ENCODE peak calls at places on chromosomes 2 and 18, in nine cellular contexts. S is left lung; J is PC-3; Y is right lobe of liver; O is fibroblast of villous mesenchyme; Z is neural crest cell; U is astrocyte; A is CD8-positive, alpha-beta T cell; P is osteocyte. F is an unnamed sample.

GRCh38 chr2:46814562-46814961 is 101.0 kb downstream of the MCFD2 start:
- DNase-seq in Z (no peak), Y (no peak), A (no peak), J (no peak), P (peak; percentile 27), S (no peak), U (no peak), O (no peak), F (no peak)

GRCh38 chr2:218285604-218286003 is 6.7 kb downstream of the TMBIM1 start:
- DNase-seq in A (peak; percentile 27), Z (no peak), Y (peak; percentile 79), J (peak; percentile 52), S (no peak), U (peak; percentile 53), P (no peak), O (peak; percentile 27), F (peak; percentile 14)

GRCh38 chr2:229601396-229601795 is 113.0 kb downstream of the DNER start:
- DNase-seq in A (no peak), U (peak; percentile 12), P (no peak), Y (no peak), J (peak; percentile 78), Z (no peak), S (no peak), O (no peak), F (no peak)

GRCh38 chr2:235026649-235027557 is 75.1 kb downstream of the SH3BP4 start:
- DNase-seq in Z (no peak), Y (peak; percentile 92), O (peak; percentile 27), S (peak; percentile 65), P (no peak), U (peak; percentile 59), J (peak; percentile 99), A (no peak), F (no peak)

GRCh38 chr2:36385603-36386002 is 30.0 kb downstream of the CRIM1 start:
- DNase-seq in A (no peak), Z (no peak), P (no peak), J (no peak), S (no peak), Y (no peak), O (no peak), U (no peak), F (no peak)

GRCh38 chr18:49161627-49162026 is 210.9 kb upstream of the SMAD7 start:
- DNase-seq in Y (no peak), P (no peak), U (peak; percentile 89), J (no peak), S (no peak), A (no peak), O (peak; percentile 95), Z (no peak), F (no peak)

GRCh38 chr2:68236876-68237275 is 15.5 kb downstream of the PPP3R1 start:
- DNase-seq in S (no peak), A (no peak), P (no peak), Y (no peak), O (no peak), U (peak; percentile 44), Z (no peak), J (no peak), F (no peak)

GRCh38 chr18:48543228-48543627 is 4.4 kb downstream of the CTIF start:
- DNase-seq in Y (no peak), O (no peak), P (no peak), A (peak; percentile 10), S (no peak), U (no peak), Z (no peak), J (peak; percentile 4), F (no peak)

GRCh38 chr18:80167331-80167730 is 58.3 kb downstream of the ADNP2 start:
- DNase-seq in P (no peak), U (no peak), J (no peak), O (no peak), A (no peak), Z (no peak), Y (no peak), S (no peak), F (no peak)

GRCh38 chr2:215363461-215364156 is 51.8 kb downstream of the ATIC start:
- DNase-seq in Y (no peak), U (no peak), A (no peak), J (no peak), S (no peak), Z (no peak), P (no peak), O (peak; percentile 6), F (no peak)

GRCh38 chr2:234802845-234803171 is 149.0 kb upstream of the SH3BP4 start:
- DNase-seq in Y (no peak), A (no peak), O (no peak), S (no peak), P (no peak), J (no peak), U (no peak), Z (no peak), F (no peak)

GRCh38 chr2:37648316-37649011 is 23.0 kb downstream of the CDC42EP3 start:
- DNase-seq in U (no peak), O (no peak), A (peak; percentile 53), J (no peak), P (no peak), S (peak; percentile 91), Z (no peak), Y (peak; percentile 45), F (no peak)

GRCh38 chr2:9417725-9418124 is 5.6 kb downstream of the ITGB1BP1 start:
- DNase-seq in P (no peak), U (no peak), Y (no peak), S (no peak), Z (no peak), J (no peak), O (no peak), A (no peak), F (no peak)
- TF ChIP-seq CTCF in P (no peak), U (no peak), Y (no peak), S (no peak), Z (no peak), J (no peak), O (no peak), A (no peak), F (no peak)

GRCh38 chr2:160141944-160142343 is 58.1 kb downstream of the ITGB6 start:
- DNase-seq in J (no peak), O (peak; percentile 33), A (no peak), P (no peak), Z (no peak), Y (no peak), U (no peak), S (no peak), F (no peak)

GRCh38 chr2:160140471-160140870 is 59.6 kb downstream of the ITGB6 start:
- DNase-seq in Z (no peak), S (no peak), J (no peak), Y (no peak), O (no peak), A (no peak), P (no peak), U (peak; percentile 12), F (no peak)

GRCh38 chr2:160144278-160144990 is 55.6 kb downstream of the ITGB6 start:
- DNase-seq in U (peak; percentile 47), P (no peak), J (no peak), O (no peak), Z (no peak), Y (no peak), A (no peak), S (no peak), F (no peak)

GRCh38 chr2:160141419-160141818 is 58.7 kb downstream of the ITGB6 start:
- DNase-seq in O (no peak), S (no peak), A (no peak), U (no peak), Y (no peak), P (no peak), J (no peak), Z (no peak), F (no peak)

GRCh38 chr2:160142472-160142871 is 57.6 kb downstream of the ITGB6 start:
- DNase-seq in Y (no peak), P (no peak), O (no peak), A (no peak), J (peak; percentile 14), Z (no peak), S (no peak), U (peak; percentile 10), F (no peak)
- TF ChIP-seq CTCF in Y (no peak), P (no peak), O (no peak), A (no peak), J (no peak), Z (no peak), S (no peak), U (no peak), F (no peak)

GRCh38 chr2:102620367-102620766 is 1.0 kb downstream of the SLC9A2 start:
- DNase-seq in U (no peak), O (no peak), J (peak; percentile 55), Y (no peak), Z (no peak), P (no peak), A (no peak), S (no peak), F (no peak)

GRCh38 chr2:102622646-102623045 is 3.3 kb downstream of the SLC9A2 start:
- DNase-seq in U (no peak), O (no peak), S (no peak), P (no peak), A (no peak), Z (no peak), J (no peak), Y (no peak), F (no peak)

GRCh38 chr2:102618452-102619413 is 620 bp upstream of the SLC9A2 start:
- DNase-seq in O (peak; percentile 3), J (peak; percentile 43), P (no peak), Z (peak; percentile 23), S (peak; percentile 85), Y (peak; percentile 28), U (peak; percentile 4), A (no peak), F (no peak)

GRCh38 chr2:102621630-102622029 is 2.3 kb downstream of the SLC9A2 start:
- DNase-seq in Z (no peak), A (no peak), S (no peak), Y (no peak), P (no peak), U (no peak), O (no peak), J (peak; percentile 52), F (no peak)

DNA sequence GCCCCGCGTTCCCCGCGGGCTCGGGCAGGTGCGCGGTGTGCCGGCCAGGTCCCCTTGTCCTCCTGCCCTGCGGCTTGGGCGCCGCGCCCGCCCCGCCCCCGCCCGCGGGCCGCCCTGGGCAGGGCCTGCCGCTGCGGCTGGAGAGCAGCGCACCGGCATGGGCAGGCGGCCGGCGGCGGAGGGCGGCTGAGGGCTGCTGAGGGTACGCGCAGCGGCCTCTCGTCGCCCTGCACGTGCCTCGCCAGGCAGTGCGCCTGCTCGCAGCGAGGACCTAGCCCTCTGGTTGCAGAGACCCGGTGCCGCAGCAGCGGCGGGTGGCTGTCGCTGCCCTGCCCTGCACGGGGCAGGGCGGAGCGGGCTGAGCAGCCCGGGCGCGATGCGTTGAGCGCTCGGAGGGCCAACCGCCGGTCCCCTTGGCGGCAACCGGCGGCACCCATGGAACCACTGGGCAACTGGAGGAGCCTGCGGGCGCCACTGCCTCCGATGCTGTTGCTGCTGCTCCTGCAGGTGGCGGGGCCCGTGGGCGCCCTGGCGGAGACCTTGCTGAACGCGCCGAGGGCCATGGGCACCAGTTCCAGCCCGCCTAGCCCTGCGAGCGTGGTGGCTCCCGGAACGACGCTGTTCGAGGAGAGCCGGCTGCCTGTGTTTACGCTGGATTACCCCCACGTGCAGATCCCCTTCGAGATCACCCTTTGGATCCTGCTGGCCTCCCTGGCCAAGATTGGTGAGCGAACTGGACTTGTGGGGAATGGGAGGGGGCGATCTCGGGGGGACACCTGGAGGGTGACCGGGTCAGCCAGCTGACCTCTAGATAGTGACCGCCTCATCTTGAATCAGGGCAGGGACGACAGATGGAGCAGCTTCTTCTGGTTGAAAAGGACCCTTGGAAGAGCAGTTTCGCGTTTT is at the start of gene SLC9A2:
- DNase-seq in S (peak; percentile 82), U (peak; percentile 1), Z (peak; percentile 31), Y (peak; percentile 33), J (peak; percentile 38), A (no peak), P (no peak), O (no peak), F (no peak)
- TF ChIP-seq CTCF in S (no peak), U (no peak), Z (peak; percentile 16), Y (no peak), J (no peak), A (no peak), P (no peak), O (no peak), F (no peak)

GRCh38 chr2:224142397-224143312 is 103.6 kb upstream of the SERPINE2 start:
- DNase-seq in P (no peak), S (no peak), O (peak; percentile 79), J (peak; percentile 60), U (peak; percentile 93), Y (no peak), A (no peak), Z (no peak), F (no peak)
- TF ChIP-seq CTCF in P (peak; percentile 38), S (no peak), O (no peak), J (no peak), U (no peak), Y (no peak), A (no peak), Z (no peak), F (no peak)